ENCODE peak calls at places on chromosomes 4 and X, in five cellular contexts. One of them, this sample, is unnamed.

GRCh38 chrX:21905209-21905735 is 35.2 kb upstream of the SMS start:
- DNase-seq in upper lobe of left lung: no peak
- DNase-seq in IMR-90: no peak
- DNase-seq in uterus: no peak
- DNase-seq in tibial nerve: no peak
- DNase-seq in this sample: no peak

GRCh38 chr4:28313729-28314713 is 1453.4 kb downstream of the STIM2 start:
- DNase-seq in uterus: no peak
- DNase-seq in tibial nerve: no peak
- DNase-seq in upper lobe of left lung: no peak
- DNase-seq in IMR-90: no peak
- DNase-seq in this sample: no peak

GRCh38 chrX:116873678-116874077 is 410.9 kb upstream of the CT83 start:
- DNase-seq in uterus: no peak
- DNase-seq in upper lobe of left lung: no peak
- DNase-seq in IMR-90: no peak
- DNase-seq in tibial nerve: no peak
- DNase-seq in this sample: no peak

GRCh38 chr4:88297131-88297530 is 12.8 kb upstream of the PPM1K start:
- DNase-seq in IMR-90: no peak
- DNase-seq in upper lobe of left lung: no peak
- DNase-seq in uterus: no peak
- DNase-seq in tibial nerve: no peak
- DNase-seq in this sample: no peak

GRCh38 chrX:50643525-50644137 is 170.4 kb downstream of the SHROOM4 start:
- DNase-seq in IMR-90: no peak
- DNase-seq in uterus: peak
- DNase-seq in tibial nerve: no peak
- DNase-seq in upper lobe of left lung: no peak
- DNase-seq in this sample: no peak

GRCh38 chr4:143025111-143025704 is 159.5 kb upstream of the USP38 start:
- DNase-seq in tibial nerve: no peak
- DNase-seq in IMR-90: peak
- DNase-seq in uterus: no peak
- DNase-seq in upper lobe of left lung: no peak
- DNase-seq in this sample: peak

GRCh38 chrX:11787564-11787963 is 29.5 kb downstream of the MSL3 start:
- DNase-seq in upper lobe of left lung: peak
- DNase-seq in IMR-90: peak
- DNase-seq in tibial nerve: peak
- DNase-seq in uterus: peak
- DNase-seq in this sample: peak

GRCh38 chrX:1925053-1925481 is 310.2 kb downstream of the ASMT start:
- DNase-seq in upper lobe of left lung: no peak
- DNase-seq in uterus: no peak
- DNase-seq in tibial nerve: no peak
- DNase-seq in IMR-90: no peak
- DNase-seq in this sample: no peak

GRCh38 chrX:100928660-100929613 is at the start of gene XKRX:
- DNase-seq in uterus: peak
- DNase-seq in tibial nerve: no peak
- DNase-seq in upper lobe of left lung: peak
- DNase-seq in IMR-90: no peak
- DNase-seq in this sample: no peak

GRCh38 chr4:76498550-76498949 is 63.5 kb downstream of the SHROOM3 start:
- DNase-seq in tibial nerve: no peak
- DNase-seq in upper lobe of left lung: no peak
- DNase-seq in IMR-90: no peak
- DNase-seq in uterus: no peak
- DNase-seq in this sample: no peak
- TF ChIP-seq POLR2A in tibial nerve: no peak
- TF ChIP-seq POLR2A in upper lobe of left lung: no peak
- TF ChIP-seq POLR2A in IMR-90: no peak
- TF ChIP-seq POLR2A in uterus: no peak
- TF ChIP-seq POLR2A in this sample: no peak

GRCh38 chrX:72018277-72019112 is 107.8 kb downstream of the NHSL2 start:
- DNase-seq in upper lobe of left lung: peak
- DNase-seq in tibial nerve: peak
- DNase-seq in IMR-90: peak
- DNase-seq in uterus: peak
- DNase-seq in this sample: peak
- TF ChIP-seq POLR2A in upper lobe of left lung: no peak
- TF ChIP-seq POLR2A in tibial nerve: peak
- TF ChIP-seq POLR2A in IMR-90: no peak
- TF ChIP-seq POLR2A in uterus: peak
- TF ChIP-seq POLR2A in this sample: no peak

DNA sequence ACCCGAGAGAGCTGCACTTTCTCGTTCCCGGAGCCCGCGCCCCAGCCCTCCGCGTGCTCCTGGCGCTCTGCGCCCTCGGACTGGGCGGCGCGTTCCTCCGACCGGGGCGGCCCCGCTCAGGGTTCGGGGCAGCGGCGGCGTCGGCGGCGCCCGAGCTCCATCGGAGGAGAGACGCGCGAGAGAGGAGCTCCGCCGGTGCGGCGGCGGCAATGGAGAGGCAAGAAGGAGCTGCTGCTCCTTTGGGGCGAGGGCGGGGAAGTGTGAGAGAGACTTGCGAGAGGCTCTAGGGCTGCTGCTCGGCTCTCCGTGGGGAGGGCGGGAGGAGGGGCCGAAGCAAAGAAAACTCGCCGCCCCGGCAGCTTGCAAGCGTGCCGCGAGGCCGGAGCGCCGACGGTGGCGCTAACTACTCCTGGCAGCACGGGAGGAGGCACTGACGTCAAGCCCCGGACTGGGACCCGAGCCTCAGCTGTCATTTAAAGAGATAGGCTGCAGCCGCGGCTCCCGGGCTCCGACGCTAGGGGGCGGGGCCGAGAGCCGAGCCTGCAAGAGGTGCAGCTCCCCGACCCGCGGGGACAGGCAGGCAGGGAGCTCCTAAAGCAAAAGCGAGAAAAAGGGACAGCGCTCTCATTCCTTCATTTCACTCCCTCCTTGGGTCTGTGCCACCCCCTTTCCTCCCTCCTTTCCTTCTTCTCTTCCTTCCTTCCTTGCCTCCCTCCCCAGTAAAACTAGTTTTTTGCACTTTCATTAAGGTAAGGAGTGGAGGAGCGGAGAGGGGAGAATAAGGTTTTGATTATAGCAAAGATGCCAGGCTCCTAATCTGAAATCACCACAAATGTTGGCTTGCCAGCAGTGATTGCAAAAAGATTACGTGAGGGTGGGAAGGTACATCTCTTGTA is at the start of gene KCTD8:
- DNase-seq in IMR-90: peak
- DNase-seq in uterus: peak
- DNase-seq in upper lobe of left lung: peak
- DNase-seq in tibial nerve: peak
- DNase-seq in this sample: peak
- TF ChIP-seq POLR2A in IMR-90: no peak
- TF ChIP-seq POLR2A in uterus: peak
- TF ChIP-seq POLR2A in upper lobe of left lung: no peak
- TF ChIP-seq POLR2A in tibial nerve: no peak
- TF ChIP-seq POLR2A in this sample: no peak

GRCh38 chr4:170666909-170667308 is 577.2 kb upstream of the AADAT start:
- DNase-seq in tibial nerve: no peak
- DNase-seq in upper lobe of left lung: no peak
- DNase-seq in IMR-90: no peak
- DNase-seq in uterus: no peak
- DNase-seq in this sample: no peak
- TF ChIP-seq POLR2A in tibial nerve: no peak
- TF ChIP-seq POLR2A in upper lobe of left lung: no peak
- TF ChIP-seq POLR2A in IMR-90: no peak
- TF ChIP-seq POLR2A in uterus: no peak
- TF ChIP-seq POLR2A in this sample: no peak

DNA sequence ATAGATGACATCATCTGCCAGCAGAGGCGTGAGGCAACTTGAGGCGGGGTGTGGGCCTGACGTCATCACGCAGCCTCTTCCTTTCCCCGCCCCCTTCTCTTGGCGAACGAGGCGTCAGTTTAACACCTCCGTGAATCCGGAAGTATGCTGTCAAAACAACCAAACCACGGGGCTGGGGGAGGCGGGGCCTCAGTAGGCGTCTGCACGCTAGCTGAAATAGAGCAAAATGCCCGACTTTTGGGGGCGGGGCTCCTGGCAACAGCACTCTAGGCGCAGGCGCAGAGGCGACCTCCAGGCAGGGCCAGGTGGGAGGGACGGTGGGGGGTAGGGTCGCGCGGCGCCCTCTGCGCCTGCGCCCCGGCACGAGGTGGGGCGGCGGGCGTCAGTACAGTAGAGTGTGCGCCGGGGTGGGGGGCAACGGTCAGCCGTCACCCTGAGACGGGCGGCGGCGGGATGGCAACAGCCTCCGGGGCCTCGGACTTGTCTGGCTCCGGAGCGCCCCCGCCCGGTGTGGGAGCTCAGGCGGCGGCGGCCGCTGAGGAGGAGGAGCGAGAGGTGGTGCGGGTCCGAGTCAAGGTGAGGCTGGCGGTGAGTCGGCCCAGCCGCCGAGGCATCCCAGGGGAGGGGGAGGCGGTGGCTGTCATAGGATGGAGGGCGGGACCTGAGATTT is at the start of gene TBC1D25:
- DNase-seq in uterus: peak
- DNase-seq in IMR-90: peak
- DNase-seq in tibial nerve: peak
- DNase-seq in upper lobe of left lung: peak
- DNase-seq in this sample: peak
- TF ChIP-seq POLR2A in uterus: peak
- TF ChIP-seq POLR2A in IMR-90: peak
- TF ChIP-seq POLR2A in tibial nerve: peak
- TF ChIP-seq POLR2A in upper lobe of left lung: peak
- TF ChIP-seq POLR2A in this sample: no peak

GRCh38 chr4:2812985-2813384 is 20.1 kb downstream of the SH3BP2 start:
- DNase-seq in tibial nerve: no peak
- DNase-seq in uterus: no peak
- DNase-seq in IMR-90: no peak
- DNase-seq in upper lobe of left lung: peak
- DNase-seq in this sample: no peak

GRCh38 chr4:2812600-2812932 is 19.7 kb downstream of the SH3BP2 start:
- DNase-seq in IMR-90: no peak
- DNase-seq in upper lobe of left lung: no peak
- DNase-seq in tibial nerve: no peak
- DNase-seq in uterus: no peak
- DNase-seq in this sample: peak

GRCh38 chr4:2813446-2814405 is 20.8 kb downstream of the SH3BP2 start:
- DNase-seq in tibial nerve: no peak
- DNase-seq in IMR-90: no peak
- DNase-seq in upper lobe of left lung: peak
- DNase-seq in uterus: no peak
- DNase-seq in this sample: no peak

GRCh38 chr4:2809610-2810180 is 16.8 kb downstream of the SH3BP2 start:
- DNase-seq in upper lobe of left lung: peak
- DNase-seq in IMR-90: no peak
- DNase-seq in uterus: no peak
- DNase-seq in tibial nerve: no peak
- DNase-seq in this sample: no peak

GRCh38 chr4:2811830-2812599 is 19.1 kb downstream of the SH3BP2 start:
- DNase-seq in uterus: peak
- DNase-seq in upper lobe of left lung: peak
- DNase-seq in tibial nerve: peak
- DNase-seq in IMR-90: peak
- DNase-seq in this sample: peak
- TF ChIP-seq POLR2A in uterus: no peak
- TF ChIP-seq POLR2A in upper lobe of left lung: no peak
- TF ChIP-seq POLR2A in tibial nerve: peak
- TF ChIP-seq POLR2A in IMR-90: no peak
- TF ChIP-seq POLR2A in this sample: peak

GRCh38 chrX:48794340-48794920 is 7.4 kb upstream of the HDAC6 start:
- DNase-seq in upper lobe of left lung: no peak
- DNase-seq in tibial nerve: no peak
- DNase-seq in IMR-90: no peak
- DNase-seq in uterus: no peak
- DNase-seq in this sample: peak
- TF ChIP-seq POLR2A in upper lobe of left lung: no peak
- TF ChIP-seq POLR2A in tibial nerve: no peak
- TF ChIP-seq POLR2A in IMR-90: no peak
- TF ChIP-seq POLR2A in uterus: no peak
- TF ChIP-seq POLR2A in this sample: peak

GRCh38 chr4:168811793-168812651 is 198.0 kb downstream of the CBR4 start:
- DNase-seq in tibial nerve: no peak
- DNase-seq in uterus: peak
- DNase-seq in IMR-90: peak
- DNase-seq in upper lobe of left lung: no peak
- DNase-seq in this sample: no peak

GRCh38 chr4:168812806-168813205 is 197.2 kb downstream of the CBR4 start:
- DNase-seq in uterus: no peak
- DNase-seq in IMR-90: no peak
- DNase-seq in upper lobe of left lung: no peak
- DNase-seq in tibial nerve: no peak
- DNase-seq in this sample: no peak

GRCh38 chr4:168815373-168816345 is 194.4 kb downstream of the CBR4 start:
- DNase-seq in upper lobe of left lung: no peak
- DNase-seq in tibial nerve: no peak
- DNase-seq in IMR-90: peak
- DNase-seq in uterus: no peak
- DNase-seq in this sample: no peak

GRCh38 chr4:168805341-168805740 is 204.7 kb downstream of the CBR4 start:
- DNase-seq in tibial nerve: no peak
- DNase-seq in uterus: no peak
- DNase-seq in IMR-90: no peak
- DNase-seq in upper lobe of left lung: no peak
- DNase-seq in this sample: no peak

GRCh38 chr4:168811207-168811606 is 198.8 kb downstream of the CBR4 start:
- DNase-seq in tibial nerve: no peak
- DNase-seq in IMR-90: no peak
- DNase-seq in upper lobe of left lung: no peak
- DNase-seq in uterus: no peak
- DNase-seq in this sample: no peak
- TF ChIP-seq POLR2A in tibial nerve: no peak
- TF ChIP-seq POLR2A in IMR-90: no peak
- TF ChIP-seq POLR2A in upper lobe of left lung: no peak
- TF ChIP-seq POLR2A in uterus: no peak
- TF ChIP-seq POLR2A in this sample: no peak